ENCODE peak calls at places on chromosomes 5 and 9, in eight cellular contexts. One of them, this sample, is unnamed.

GRCh38 chr9:76574171-76574767 is 115.3 kb downstream of the GCNT1 start:
- DNase-seq in kidney glomerular epithelial cell: no peak
- DNase-seq in endothelial cell: no peak
- DNase-seq in immature natural killer cell: no peak
- DNase-seq in activated CD8-positive, alpha-beta memory T cell treated with anti-CD3 and anti-CD28 coated beads for 24 hours: no peak
- DNase-seq in AG10803: no peak
- DNase-seq in T47D: no peak
- DNase-seq in GM12891: no peak
- DNase-seq in this sample: no peak

GRCh38 chr5:126568206-126568755 is 26.7 kb downstream of the ALDH7A1 start:
- DNase-seq in kidney glomerular epithelial cell: no peak
- DNase-seq in T47D: no peak
- DNase-seq in immature natural killer cell: no peak
- DNase-seq in AG10803: no peak
- DNase-seq in GM12891: no peak
- DNase-seq in activated CD8-positive, alpha-beta memory T cell treated with anti-CD3 and anti-CD28 coated beads for 24 hours: no peak
- DNase-seq in endothelial cell: no peak
- DNase-seq in this sample: no peak

GRCh38 chr5:148416921-148417320 is 33.2 kb downstream of the FBXO38 start:
- DNase-seq in immature natural killer cell: no peak
- DNase-seq in AG10803: peak; percentile 55
- DNase-seq in endothelial cell: no peak
- DNase-seq in activated CD8-positive, alpha-beta memory T cell treated with anti-CD3 and anti-CD28 coated beads for 24 hours: no peak
- DNase-seq in kidney glomerular epithelial cell: no peak
- DNase-seq in T47D: no peak
- DNase-seq in GM12891: no peak
- DNase-seq in this sample: no peak

GRCh38 chr5:135242021-135242480 is 157.0 kb downstream of the MACROH2A1 start:
- DNase-seq in kidney glomerular epithelial cell: peak; percentile 16
- DNase-seq in activated CD8-positive, alpha-beta memory T cell treated with anti-CD3 and anti-CD28 coated beads for 24 hours: no peak
- DNase-seq in T47D: no peak
- DNase-seq in GM12891: no peak
- DNase-seq in endothelial cell: no peak
- DNase-seq in AG10803: peak; percentile 82
- DNase-seq in immature natural killer cell: no peak
- DNase-seq in this sample: no peak

GRCh38 chr5:54917323-54917722 is 68.1 kb downstream of the ESM1 start:
- DNase-seq in kidney glomerular epithelial cell: no peak
- DNase-seq in endothelial cell: no peak
- DNase-seq in immature natural killer cell: no peak
- DNase-seq in GM12891: no peak
- DNase-seq in activated CD8-positive, alpha-beta memory T cell treated with anti-CD3 and anti-CD28 coated beads for 24 hours: no peak
- DNase-seq in T47D: no peak
- DNase-seq in AG10803: no peak
- DNase-seq in this sample: no peak

GRCh38 chr5:67350185-67350584 is 153.6 kb upstream of the CD180 start:
- DNase-seq in AG10803: peak; percentile 45
- DNase-seq in kidney glomerular epithelial cell: no peak
- DNase-seq in activated CD8-positive, alpha-beta memory T cell treated with anti-CD3 and anti-CD28 coated beads for 24 hours: no peak
- DNase-seq in T47D: no peak
- DNase-seq in endothelial cell: no peak
- DNase-seq in immature natural killer cell: no peak
- DNase-seq in GM12891: no peak
- DNase-seq in this sample: no peak

GRCh38 chr5:125981016-125981415 is 442.2 kb upstream of the GRAMD2B start:
- DNase-seq in T47D: no peak
- DNase-seq in immature natural killer cell: no peak
- DNase-seq in kidney glomerular epithelial cell: no peak
- DNase-seq in GM12891: no peak
- DNase-seq in endothelial cell: no peak
- DNase-seq in activated CD8-positive, alpha-beta memory T cell treated with anti-CD3 and anti-CD28 coated beads for 24 hours: no peak
- DNase-seq in AG10803: no peak
- DNase-seq in this sample: no peak

GRCh38 chr9:36896296-36896695 is 137.8 kb downstream of the PAX5 start:
- DNase-seq in AG10803: no peak
- DNase-seq in activated CD8-positive, alpha-beta memory T cell treated with anti-CD3 and anti-CD28 coated beads for 24 hours: no peak
- DNase-seq in endothelial cell: no peak
- DNase-seq in kidney glomerular epithelial cell: no peak
- DNase-seq in GM12891: no peak
- DNase-seq in T47D: no peak
- DNase-seq in immature natural killer cell: no peak
- DNase-seq in this sample: no peak

GRCh38 chr5:55636177-55636576 is 75.9 kb downstream of the SLC38A9 start:
- DNase-seq in T47D: no peak
- DNase-seq in AG10803: peak; percentile 34
- DNase-seq in kidney glomerular epithelial cell: no peak
- DNase-seq in activated CD8-positive, alpha-beta memory T cell treated with anti-CD3 and anti-CD28 coated beads for 24 hours: no peak
- DNase-seq in endothelial cell: no peak
- DNase-seq in GM12891: no peak
- DNase-seq in immature natural killer cell: no peak
- DNase-seq in this sample: no peak

GRCh38 chr5:55172051-55172899 is 702 bp downstream of the CDC20B start:
- DNase-seq in AG10803: peak; percentile 78
- DNase-seq in kidney glomerular epithelial cell: peak; percentile 80
- DNase-seq in activated CD8-positive, alpha-beta memory T cell treated with anti-CD3 and anti-CD28 coated beads for 24 hours: peak; percentile 67
- DNase-seq in immature natural killer cell: peak; percentile 70
- DNase-seq in T47D: peak; percentile 83
- DNase-seq in endothelial cell: peak; percentile 50
- DNase-seq in GM12891: peak; percentile 47
- DNase-seq in this sample: peak; percentile 63

GRCh38 chr5:154390096-154390495 is 55.7 kb upstream of the SAP30L start:
- DNase-seq in endothelial cell: no peak
- DNase-seq in kidney glomerular epithelial cell: peak; percentile 36
- DNase-seq in immature natural killer cell: no peak
- DNase-seq in T47D: no peak
- DNase-seq in AG10803: no peak
- DNase-seq in activated CD8-positive, alpha-beta memory T cell treated with anti-CD3 and anti-CD28 coated beads for 24 hours: no peak
- DNase-seq in GM12891: no peak
- DNase-seq in this sample: no peak

GRCh38 chr9:22446950-22447606 is 454 bp downstream of the DMRTA1 start:
- DNase-seq in T47D: no peak
- DNase-seq in AG10803: peak; percentile 14
- DNase-seq in GM12891: peak; percentile 23
- DNase-seq in kidney glomerular epithelial cell: peak; percentile 39
- DNase-seq in activated CD8-positive, alpha-beta memory T cell treated with anti-CD3 and anti-CD28 coated beads for 24 hours: peak; percentile 59
- DNase-seq in immature natural killer cell: no peak
- DNase-seq in endothelial cell: peak; percentile 72
- DNase-seq in this sample: no peak

GRCh38 chr5:148390914-148391313 is 7.2 kb downstream of the FBXO38 start:
- DNase-seq in GM12891: no peak
- DNase-seq in kidney glomerular epithelial cell: no peak
- DNase-seq in activated CD8-positive, alpha-beta memory T cell treated with anti-CD3 and anti-CD28 coated beads for 24 hours: no peak
- DNase-seq in AG10803: no peak
- DNase-seq in T47D: no peak
- DNase-seq in endothelial cell: no peak
- DNase-seq in immature natural killer cell: no peak
- DNase-seq in this sample: no peak

GRCh38 chr5:98214240-98215051 is 559.0 kb upstream of the RGMB start:
- DNase-seq in AG10803: peak; percentile 71
- DNase-seq in immature natural killer cell: no peak
- DNase-seq in endothelial cell: no peak
- DNase-seq in GM12891: no peak
- DNase-seq in kidney glomerular epithelial cell: no peak
- DNase-seq in T47D: no peak
- DNase-seq in activated CD8-positive, alpha-beta memory T cell treated with anti-CD3 and anti-CD28 coated beads for 24 hours: no peak
- DNase-seq in this sample: no peak

GRCh38 chr5:158194561-158194961 is 335.6 kb upstream of the CLINT1 start:
- DNase-seq in AG10803: no peak
- DNase-seq in endothelial cell: no peak
- DNase-seq in kidney glomerular epithelial cell: no peak
- DNase-seq in immature natural killer cell: no peak
- DNase-seq in GM12891: no peak
- DNase-seq in T47D: no peak
- DNase-seq in activated CD8-positive, alpha-beta memory T cell treated with anti-CD3 and anti-CD28 coated beads for 24 hours: no peak
- DNase-seq in this sample: no peak

GRCh38 chr5:176851871-176852270 is 41.5 kb downstream of the UNC5A start:
- DNase-seq in AG10803: no peak
- DNase-seq in kidney glomerular epithelial cell: no peak
- DNase-seq in immature natural killer cell: no peak
- DNase-seq in endothelial cell: no peak
- DNase-seq in activated CD8-positive, alpha-beta memory T cell treated with anti-CD3 and anti-CD28 coated beads for 24 hours: no peak
- DNase-seq in T47D: no peak
- DNase-seq in GM12891: no peak
- DNase-seq in this sample: no peak

GRCh38 chr9:129174102-129174723 is 3.8 kb downstream of the IER5L start:
- DNase-seq in AG10803: peak; percentile 93
- DNase-seq in T47D: peak; percentile 93
- DNase-seq in GM12891: peak; percentile 87
- DNase-seq in endothelial cell: peak; percentile 94
- DNase-seq in kidney glomerular epithelial cell: peak; percentile 85
- DNase-seq in activated CD8-positive, alpha-beta memory T cell treated with anti-CD3 and anti-CD28 coated beads for 24 hours: peak; percentile 94
- DNase-seq in immature natural killer cell: peak; percentile 73
- DNase-seq in this sample: peak; percentile 81

GRCh38 chr9:693460-694390 is 147.8 kb upstream of the DMRT1 start:
- DNase-seq in endothelial cell: no peak
- DNase-seq in immature natural killer cell: no peak
- DNase-seq in T47D: no peak
- DNase-seq in GM12891: no peak
- DNase-seq in kidney glomerular epithelial cell: peak; percentile 35
- DNase-seq in activated CD8-positive, alpha-beta memory T cell treated with anti-CD3 and anti-CD28 coated beads for 24 hours: no peak
- DNase-seq in AG10803: peak; percentile 93
- DNase-seq in this sample: no peak

GRCh38 chr5:178690208-178690607 is 40.3 kb downstream of the ZNF354A start:
- DNase-seq in activated CD8-positive, alpha-beta memory T cell treated with anti-CD3 and anti-CD28 coated beads for 24 hours: no peak
- DNase-seq in T47D: no peak
- DNase-seq in endothelial cell: no peak
- DNase-seq in GM12891: no peak
- DNase-seq in AG10803: no peak
- DNase-seq in kidney glomerular epithelial cell: no peak
- DNase-seq in immature natural killer cell: no peak
- DNase-seq in this sample: no peak

GRCh38 chr5:76081811-76082783 is 1.1 kb upstream of the SV2C start:
- DNase-seq in kidney glomerular epithelial cell: no peak
- DNase-seq in endothelial cell: peak; percentile 23
- DNase-seq in immature natural killer cell: no peak
- DNase-seq in T47D: no peak
- DNase-seq in AG10803: no peak
- DNase-seq in GM12891: no peak
- DNase-seq in activated CD8-positive, alpha-beta memory T cell treated with anti-CD3 and anti-CD28 coated beads for 24 hours: no peak
- DNase-seq in this sample: no peak

GRCh38 chr5:159902444-159903121 is 13.7 kb upstream of the ADRA1B start:
- DNase-seq in AG10803: no peak
- DNase-seq in GM12891: no peak
- DNase-seq in immature natural killer cell: no peak
- DNase-seq in T47D: no peak
- DNase-seq in endothelial cell: no peak
- DNase-seq in kidney glomerular epithelial cell: peak; percentile 84
- DNase-seq in activated CD8-positive, alpha-beta memory T cell treated with anti-CD3 and anti-CD28 coated beads for 24 hours: no peak
- DNase-seq in this sample: no peak

GRCh38 chr9:33794560-33794959 is 801 bp upstream of the PRSS3 start:
- DNase-seq in kidney glomerular epithelial cell: no peak
- DNase-seq in GM12891: no peak
- DNase-seq in activated CD8-positive, alpha-beta memory T cell treated with anti-CD3 and anti-CD28 coated beads for 24 hours: no peak
- DNase-seq in AG10803: no peak
- DNase-seq in endothelial cell: no peak
- DNase-seq in T47D: no peak
- DNase-seq in immature natural killer cell: no peak
- DNase-seq in this sample: no peak

GRCh38 chr9:113886003-113886324 is 9.9 kb downstream of the ZNF618 start:
- DNase-seq in GM12891: no peak
- DNase-seq in immature natural killer cell: no peak
- DNase-seq in activated CD8-positive, alpha-beta memory T cell treated with anti-CD3 and anti-CD28 coated beads for 24 hours: no peak
- DNase-seq in T47D: no peak
- DNase-seq in endothelial cell: no peak
- DNase-seq in AG10803: no peak
- DNase-seq in kidney glomerular epithelial cell: no peak
- DNase-seq in this sample: no peak

GRCh38 chr9:134690301-134690751 is 48.7 kb downstream of the COL5A1 start:
- DNase-seq in T47D: no peak
- DNase-seq in kidney glomerular epithelial cell: no peak
- DNase-seq in immature natural killer cell: no peak
- DNase-seq in AG10803: no peak
- DNase-seq in endothelial cell: no peak
- DNase-seq in activated CD8-positive, alpha-beta memory T cell treated with anti-CD3 and anti-CD28 coated beads for 24 hours: no peak
- DNase-seq in GM12891: no peak
- DNase-seq in this sample: no peak

GRCh38 chr9:32928912-32929311 is 72.5 kb downstream of the APTX start:
- DNase-seq in activated CD8-positive, alpha-beta memory T cell treated with anti-CD3 and anti-CD28 coated beads for 24 hours: no peak
- DNase-seq in GM12891: no peak
- DNase-seq in endothelial cell: no peak
- DNase-seq in T47D: no peak
- DNase-seq in kidney glomerular epithelial cell: no peak
- DNase-seq in AG10803: no peak
- DNase-seq in immature natural killer cell: no peak
- DNase-seq in this sample: no peak

GRCh38 chr5:66840527-66841013 is 244.4 kb downstream of the MAST4 start:
- DNase-seq in endothelial cell: no peak
- DNase-seq in activated CD8-positive, alpha-beta memory T cell treated with anti-CD3 and anti-CD28 coated beads for 24 hours: no peak
- DNase-seq in AG10803: peak; percentile 29
- DNase-seq in immature natural killer cell: no peak
- DNase-seq in T47D: no peak
- DNase-seq in kidney glomerular epithelial cell: no peak
- DNase-seq in GM12891: peak; percentile 17
- DNase-seq in this sample: peak; percentile 42

GRCh38 chr9:118336952-118337349 is 632.7 kb downstream of the TLR4 start:
- DNase-seq in AG10803: no peak
- DNase-seq in activated CD8-positive, alpha-beta memory T cell treated with anti-CD3 and anti-CD28 coated beads for 24 hours: no peak
- DNase-seq in kidney glomerular epithelial cell: no peak
- DNase-seq in GM12891: no peak
- DNase-seq in endothelial cell: no peak
- DNase-seq in immature natural killer cell: no peak
- DNase-seq in T47D: no peak
- DNase-seq in this sample: no peak

GRCh38 chr9:135743546-135744332 is 41.8 kb downstream of the KCNT1 start:
- DNase-seq in AG10803: no peak
- DNase-seq in T47D: no peak
- DNase-seq in GM12891: no peak
- DNase-seq in immature natural killer cell: no peak
- DNase-seq in activated CD8-positive, alpha-beta memory T cell treated with anti-CD3 and anti-CD28 coated beads for 24 hours: no peak
- DNase-seq in endothelial cell: no peak
- DNase-seq in kidney glomerular epithelial cell: no peak
- DNase-seq in this sample: no peak

This sample was measured in GM18507.